ENCODE peak calls at places on chromosomes 7 and 10, in five cellular contexts. H is ovary, W is A549, M is gastrocnemius medialis, Q is heart left ventricle. C is an unnamed sample.

GRCh38 chr10:104288355-104288754 is 19.4 kb downstream of the GSTO2 start:
- DNase-seq in W (no peak), M (no peak), Q (no peak), H (no peak), C (no peak)

GRCh38 chr7:116686033-116686432 is 14.0 kb downstream of the MET start:
- DNase-seq in W (no peak), M (no peak), H (no peak), Q (no peak), C (no peak)

GRCh38 chr7:134910968-134911367 is 75.3 kb upstream of the AGBL3 start:
- DNase-seq in W (no peak), Q (no peak), M (no peak), H (no peak), C (no peak)

GRCh38 chr10:79418274-79418673 is 27.1 kb downstream of the ZCCHC24 start:
- DNase-seq in M (peak; percentile 10), H (peak; percentile 29), W (no peak), Q (peak; percentile 39), C (no peak)

GRCh38 chr10:42995537-42995936 is 81.3 kb upstream of the RET start:
- DNase-seq in W (no peak), Q (peak; percentile 24), H (no peak), M (no peak), C (no peak)

GRCh38 chr7:104548861-104549260 is 220.5 kb downstream of the LHFPL3 start:
- DNase-seq in M (no peak), Q (no peak), H (no peak), W (no peak), C (no peak)

GRCh38 chr10:131961777-131962450 is 19.8 kb downstream of the BNIP3 start:
- DNase-seq in M (no peak), H (no peak), Q (no peak), W (no peak), C (no peak)

GRCh38 chr7:47045592-47045991 is 536.3 kb downstream of the TNS3 start:
- DNase-seq in M (no peak), Q (no peak), W (no peak), H (no peak), C (no peak)

GRCh38 chr7:107291434-107291833 is 122.6 kb downstream of the HBP1 start:
- DNase-seq in H (no peak), M (no peak), Q (no peak), W (no peak), C (no peak)

GRCh38 chr7:42236266-42237161 is 495 bp downstream of the GLI3 start:
- DNase-seq in W (peak; percentile 18), M (no peak), H (peak; percentile 85), Q (peak; percentile 73), C (no peak)

GRCh38 chr7:70647801-70648491 is 484.0 kb upstream of the GALNT17 start:
- DNase-seq in M (no peak), Q (no peak), H (no peak), W (no peak), C (no peak)

GRCh38 chr7:1239455-1240295 is 7.0 kb downstream of the UNCX start:
- DNase-seq in M (no peak), H (no peak), Q (no peak), W (no peak), C (no peak)

GRCh38 chr10:6348091-6348862 is 145.5 kb downstream of the PFKFB3 start:
- DNase-seq in H (no peak), M (peak; percentile 64), Q (peak; percentile 69), W (no peak), C (peak; percentile 17)
- H3K4me3 ChIP-seq in H (no peak overlapping the region), M (no peak overlapping the region), Q (no peak overlapping the region), W (no peak overlapping the region), C (no peak overlapping the region)

GRCh38 chr7:139361523-139361922 is 1.8 kb downstream of the LUC7L2 start:
- DNase-seq in H (no peak), Q (no peak), M (no peak), W (no peak), C (no peak)

GRCh38 chr7:139358541-139359365 is 941 bp upstream of the LUC7L2 start:
- DNase-seq in M (no peak), W (peak; percentile 21), Q (no peak), H (peak; percentile 54), C (no peak)

GRCh38 chr7:139359366-139360209 is at the start of gene LUC7L2:
- DNase-seq in H (peak; percentile 100), W (peak; percentile 88), Q (peak; percentile 100), M (peak; percentile 100), C (peak; percentile 99)

GRCh38 chr7:139360948-139361307 is 1.2 kb downstream of the LUC7L2 start:
- DNase-seq in H (no peak), W (no peak), M (no peak), Q (no peak), C (no peak)

GRCh38 chr7:139360210-139360947 is 685 bp downstream of the LUC7L2 start:
- DNase-seq in W (peak; percentile 97), M (peak; percentile 98), H (peak; percentile 98), Q (peak; percentile 98), C (peak; percentile 98)
- TF ChIP-seq POLR2A in W (no peak), M (peak; percentile 75), H (peak; percentile 49), Q (peak; percentile 51), C (peak; percentile 80)

DNA sequence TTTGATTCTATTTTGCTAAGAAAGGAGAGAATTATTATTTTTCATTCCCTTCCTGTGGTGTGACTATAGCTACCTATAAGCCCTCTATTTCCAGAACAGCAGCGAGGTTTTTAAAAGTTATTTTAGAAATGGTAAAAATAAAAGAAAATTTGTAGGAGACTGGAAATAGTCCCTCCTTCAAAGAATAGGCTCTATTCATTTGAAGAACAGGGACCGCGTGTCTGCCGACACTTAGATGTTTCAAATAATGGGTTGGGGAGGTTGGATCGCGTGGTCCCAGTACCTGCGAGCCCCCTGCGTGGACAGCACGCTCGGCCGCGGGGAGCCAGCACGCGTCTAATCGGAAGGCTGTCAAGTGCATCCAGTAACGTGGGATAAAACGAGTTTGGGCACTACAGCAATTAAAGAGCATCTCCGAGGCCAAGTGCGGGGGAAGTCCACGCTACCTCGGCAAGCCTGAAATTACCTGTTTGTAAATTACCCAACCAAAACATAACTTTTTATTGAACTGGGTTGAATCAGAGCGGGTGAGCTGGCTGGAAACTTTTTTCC is 1.0 kb downstream of the CACNA2D1 start:
- DNase-seq in H (no peak), W (peak; percentile 21), M (peak; percentile 32), Q (no peak), C (no peak)
- H3K4me3 ChIP-seq in H (peak overlapping the region; percentile 73), W (peak overlapping the region; percentile 91), M (peak overlapping the region; percentile 93), Q (peak overlapping the region; percentile 80), C (peak overlapping the region; percentile 73)

GRCh38 chr7:24701232-24701898 is 55.9 kb downstream of the GSDME start:
- DNase-seq in Q (no peak), H (no peak), M (peak; percentile 68), W (no peak), C (no peak)
- TF ChIP-seq POLR2A in Q (no peak), H (no peak), M (no peak), W (no peak), C (no peak)

DNA sequence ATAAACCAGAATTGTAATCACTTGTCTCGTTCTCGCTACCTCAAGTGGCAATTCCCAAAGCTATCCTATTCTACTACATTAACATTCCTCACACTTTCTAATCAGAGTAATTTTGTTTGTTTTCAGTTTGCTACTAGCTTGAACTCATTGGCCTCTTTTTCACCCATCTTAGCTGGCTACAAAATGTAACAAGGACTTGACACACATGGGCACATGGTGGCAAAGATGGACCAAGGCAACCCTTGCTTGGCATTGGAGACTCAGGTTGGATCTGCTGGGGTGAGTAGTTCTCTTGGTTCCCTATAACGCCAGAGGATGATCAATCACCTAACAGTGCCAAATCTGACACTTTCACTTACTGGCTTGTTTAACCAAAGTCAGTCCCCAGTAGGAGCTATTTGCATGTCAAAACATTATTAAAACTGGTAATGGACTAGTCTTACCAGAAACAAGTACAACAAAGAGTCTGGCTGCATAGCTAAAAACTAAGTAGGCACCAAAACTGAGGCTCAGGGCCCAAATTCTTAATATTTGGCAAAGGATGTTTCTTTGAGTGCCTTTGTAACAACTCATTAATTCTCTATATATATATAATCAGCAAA is 1.9 kb downstream of the USP6NL start:
- DNase-seq in W (no peak), H (no peak), Q (no peak), M (no peak), C (no peak)
- H3K4me3 ChIP-seq in W (no peak overlapping the region), H (no peak overlapping the region), Q (peak overlapping the region; percentile 88), M (no peak overlapping the region), C (no peak overlapping the region)

GRCh38 chr7:149125864-149126661 is at the start of gene ZNF425:
- DNase-seq in M (peak; percentile 85), W (peak; percentile 89), Q (peak; percentile 96), H (peak; percentile 96), C (peak; percentile 78)
- TF ChIP-seq POLR2A in M (peak; percentile 84), W (peak; percentile 98), Q (peak; percentile 89), H (peak; percentile 89), C (peak; percentile 91)

GRCh38 chr10:37234692-37235091 is 109.3 kb downstream of the ANKRD30A start:
- DNase-seq in M (no peak), H (no peak), W (no peak), Q (no peak), C (no peak)
- H3K4me3 ChIP-seq in M (no peak overlapping the region), H (no peak overlapping the region), W (no peak overlapping the region), Q (no peak overlapping the region), C (no peak overlapping the region)

GRCh38 chr7:29627631-29628030 is 64.0 kb downstream of the PRR15 start:
- DNase-seq in Q (no peak), M (no peak), H (no peak), W (no peak), C (no peak)
- TF ChIP-seq POLR2A in Q (no peak), M (no peak), H (no peak), W (no peak), C (no peak)

GRCh38 chr10:63713191-63714144 is 192.3 kb downstream of the REEP3 start:
- DNase-seq in W (no peak), M (peak; percentile 37), Q (peak; percentile 90), H (peak; percentile 91), C (peak; percentile 35)
- H3K4me3 ChIP-seq in W (no peak overlapping the region), M (no peak overlapping the region), Q (no peak overlapping the region), H (no peak overlapping the region), C (no peak overlapping the region)